ENCODE peak calls at places on chromosomes 3 and 15, in four cellular contexts. O, W, R and A are unnamed samples.

GRCh38 chr15:68389936-68390790 is 41.8 kb downstream of the ITGA11 start:
- DNase-seq in W (peak), R (no peak), O (peak), A (no peak)

GRCh38 chr3:48747015-48747615 is 30.1 kb upstream of the IP6K2 start:
- DNase-seq in O (no peak), R (no peak), W (peak), A (no peak)

GRCh38 chr3:179663093-179663492 is 10.3 kb downstream of the USP13 start:
- DNase-seq in W (no peak), O (no peak), R (no peak), A (no peak)

GRCh38 chr15:31178705-31179104 is 77.2 kb upstream of the TRPM1 start:
- DNase-seq in R (no peak), W (no peak), O (no peak), A (no peak)

GRCh38 chr3:195550723-195551122 is 7.6 kb upstream of the PPP1R2 start:
- DNase-seq in O (no peak), R (no peak), W (peak), A (no peak)

GRCh38 chr3:128489860-128490649 is 2.9 kb downstream of the GATA2 start:
- DNase-seq in R (peak), W (peak), O (no peak), A (no peak)

GRCh38 chr3:185337231-185337816 is 25.6 kb upstream of the MAP3K13 start:
- DNase-seq in R (no peak), W (no peak), O (no peak), A (no peak)

GRCh38 chr3:177195941-177196472 is 1.3 kb downstream of the TBL1XR1 start:
- DNase-seq in W (peak), O (no peak), R (no peak), A (no peak)

GRCh38 chr3:39134305-39134704 is 19.1 kb downstream of the CSRNP1 start:
- DNase-seq in R (no peak), W (no peak), O (no peak), A (no peak)

GRCh38 chr3:113165841-113166240 is 45.5 kb upstream of the BOC start:
- DNase-seq in O (peak), W (peak), R (no peak), A (no peak)

GRCh38 chr15:74396445-74397238 is 29.2 kb upstream of the CYP11A1 start:
- DNase-seq in W (no peak), R (no peak), O (no peak), A (peak)

GRCh38 chr3:152452318-152452717 is 183.6 kb downstream of the MBNL1 start:
- DNase-seq in O (no peak), R (no peak), W (no peak), A (no peak)

GRCh38 chr15:90035095-90035834 is 34.1 kb downstream of the ZNF710 start:
- DNase-seq in R (no peak), W (peak), O (no peak), A (no peak)

GRCh38 chr3:16447156-16447555 is 66.3 kb downstream of the RFTN1 start:
- DNase-seq in O (no peak), R (no peak), W (no peak), A (no peak)

GRCh38 chr3:39848365-39848764 is 39.0 kb downstream of the MYRIP start:
- DNase-seq in O (no peak), R (no peak), W (no peak), A (no peak)

GRCh38 chr3:10732292-10732691 is 83.7 kb upstream of the SLC6A11 start:
- DNase-seq in W (no peak), O (no peak), R (no peak), A (no peak)

DNA sequence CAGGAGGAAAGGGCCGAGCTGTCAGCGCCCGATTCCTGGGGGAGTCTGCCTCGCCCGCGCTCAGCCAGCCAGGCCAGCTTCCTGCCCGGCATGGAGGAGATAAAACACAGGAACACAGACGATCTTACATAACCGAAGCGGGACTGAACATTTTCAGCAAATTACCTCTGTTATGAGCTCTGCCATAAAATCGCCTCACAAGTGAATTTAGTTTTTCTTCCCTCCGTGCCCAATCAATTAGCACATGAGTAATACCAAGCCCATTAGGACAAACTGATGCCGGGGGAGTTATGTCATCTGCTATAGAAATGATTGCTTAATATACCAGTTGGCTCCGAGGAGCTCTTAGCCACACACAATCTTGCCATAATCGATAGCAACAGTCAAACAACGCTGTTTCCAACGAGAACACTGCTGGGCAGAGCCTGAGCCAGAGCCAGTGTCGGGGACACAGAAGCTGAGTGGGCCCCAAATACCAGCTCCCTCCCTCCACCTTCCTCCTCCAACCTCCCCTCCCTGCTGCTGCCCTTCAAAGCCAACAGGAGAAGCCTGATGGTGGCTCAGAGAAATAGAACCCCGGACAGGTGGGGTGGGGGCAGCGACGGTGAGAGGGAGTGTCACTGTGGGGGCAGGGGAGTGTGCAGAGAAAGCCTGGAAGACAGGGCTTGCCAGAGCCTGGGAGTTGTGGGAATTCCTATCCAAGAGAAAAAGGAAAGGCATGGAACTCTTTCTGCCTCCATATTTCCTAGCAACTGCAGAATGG is 279.4 kb upstream of the TLE3 start:
- DNase-seq in R (peak), W (peak), O (peak), A (no peak)
- H3K4me3 ChIP-seq in R (peak), W (no peak), O (no peak), A (no peak)

DNA sequence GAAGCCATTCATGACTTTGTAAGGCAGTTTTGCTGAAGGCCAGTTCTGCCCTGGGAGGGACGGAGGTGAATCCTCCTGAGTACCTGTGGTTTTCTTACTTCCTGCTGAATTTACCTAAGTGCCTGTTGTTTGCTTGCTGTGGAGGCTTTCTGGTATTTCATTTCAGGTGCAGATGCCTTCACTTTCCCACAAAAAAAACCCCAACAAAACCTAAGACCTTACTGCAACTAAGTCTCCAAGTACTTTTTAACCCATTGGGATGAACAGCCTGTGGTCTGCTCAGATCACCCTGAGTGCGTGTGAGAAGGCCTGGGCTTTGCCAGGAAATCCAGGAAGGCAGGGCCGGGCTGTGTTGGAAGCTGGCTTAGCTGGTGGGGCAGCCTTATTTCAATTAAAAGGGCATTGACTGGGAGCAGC is 65.3 kb downstream of the IGF1R start:
- DNase-seq in O (no peak), W (no peak), R (no peak), A (no peak)
- H3K4me3 ChIP-seq in O (no peak), W (no peak), R (no peak), A (no peak)

GRCh38 chr15:39539466-39539865 is 41.4 kb upstream of the THBS1 start:
- DNase-seq in R (no peak), O (no peak), W (no peak), A (no peak)

GRCh38 chr15:39542385-39543065 is 38.4 kb upstream of the THBS1 start:
- DNase-seq in R (no peak), W (no peak), O (no peak), A (no peak)

GRCh38 chr15:39539973-39540558 is 40.8 kb upstream of the THBS1 start:
- DNase-seq in W (no peak), R (no peak), O (no peak), A (no peak)

GRCh38 chr15:39535466-39535865 is 45.4 kb upstream of the THBS1 start:
- DNase-seq in W (no peak), R (no peak), O (no peak), A (no peak)

GRCh38 chr15:39538936-39539335 is 41.9 kb upstream of the THBS1 start:
- DNase-seq in R (no peak), W (no peak), O (no peak), A (no peak)
- H3K4me3 ChIP-seq in R (no peak), W (no peak), O (no peak), A (no peak)

DNA sequence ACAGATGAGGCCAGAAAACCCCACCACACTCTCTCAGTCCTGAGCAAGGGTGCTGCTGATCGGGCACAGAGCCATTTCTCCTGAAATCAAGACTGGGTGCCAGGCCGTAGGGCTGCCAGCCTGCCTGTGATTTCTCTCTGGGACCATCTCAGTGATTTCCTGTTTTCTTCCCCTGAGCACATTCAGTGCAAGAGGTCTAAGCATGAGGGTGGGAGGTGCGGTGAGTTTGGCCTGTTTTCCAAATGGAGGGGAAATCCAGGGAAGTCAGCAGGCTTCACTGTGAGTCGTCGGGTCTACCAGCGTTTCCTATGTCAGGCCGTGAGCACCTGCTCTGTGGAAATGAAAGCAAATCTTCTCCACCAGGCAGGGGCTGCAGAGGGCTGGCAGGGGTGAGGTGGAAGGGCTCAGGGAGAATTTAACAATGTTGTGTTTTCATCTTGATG is 82.3 kb downstream of the ST6GAL1 start:
- DNase-seq in W (peak), O (no peak), R (no peak), A (no peak)
- H3K4me3 ChIP-seq in W (no peak), O (no peak), R (no peak), A (no peak)

DNA sequence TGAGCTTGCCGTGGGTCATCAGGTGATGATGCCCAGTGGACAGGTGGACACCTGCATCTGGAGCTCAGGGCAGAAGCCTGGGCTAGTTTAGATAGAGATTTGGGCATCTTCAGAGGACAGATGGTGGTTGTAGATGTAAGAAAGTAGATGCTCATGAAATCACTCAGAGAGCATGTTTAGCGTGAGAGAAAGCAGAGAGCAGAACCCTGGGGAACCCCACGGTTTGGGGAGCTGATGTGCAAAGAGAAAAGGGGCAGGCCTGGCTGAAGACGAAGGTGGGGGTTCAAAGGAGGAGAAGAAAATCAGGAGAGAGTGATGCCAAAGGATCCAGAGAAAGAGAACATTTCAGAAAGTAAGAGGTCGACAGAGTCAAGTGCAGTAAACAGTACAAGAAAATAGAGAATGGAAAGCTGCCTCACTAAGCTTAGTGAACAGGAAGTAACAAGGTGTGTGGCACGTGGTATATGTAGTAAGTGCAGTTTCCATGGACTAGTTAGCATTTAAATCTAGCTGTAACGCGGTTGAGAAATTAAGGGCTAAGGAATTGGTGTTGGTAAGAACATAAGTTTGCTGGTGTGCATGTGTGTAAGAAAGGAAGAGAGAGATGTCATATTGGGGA is 13.5 kb downstream of the TIGIT start:
- DNase-seq in W (no peak), R (no peak), O (no peak), A (no peak)
- H3K4me3 ChIP-seq in W (no peak), R (no peak), O (no peak), A (no peak)

DNA sequence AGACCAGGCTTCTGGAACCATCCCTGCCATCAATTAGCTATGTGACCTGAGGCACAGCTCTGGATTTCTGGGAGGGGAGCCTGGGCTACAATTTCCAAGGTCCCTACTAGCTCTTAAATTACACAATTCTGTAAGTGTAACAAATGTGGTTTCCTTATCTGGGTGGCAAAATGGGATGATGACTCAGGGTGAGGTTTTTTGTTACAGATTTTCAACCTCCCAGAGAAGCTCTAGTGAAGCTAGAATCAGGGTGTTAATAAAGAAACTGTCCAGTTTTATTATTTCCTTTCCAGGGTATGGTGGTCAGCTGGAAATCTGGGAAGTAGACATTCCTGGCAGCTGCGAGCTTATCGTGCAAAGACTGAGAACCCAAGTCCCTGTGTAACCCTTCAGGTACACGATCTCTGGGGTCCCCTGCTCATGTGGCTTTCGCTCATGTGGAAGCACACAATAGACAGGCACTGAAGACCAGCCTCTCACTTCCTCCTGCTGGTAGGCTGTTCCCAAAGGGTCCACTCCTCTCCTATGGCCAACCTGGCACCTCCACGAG is 7.3 kb downstream of the RAB27A start:
- DNase-seq in O (no peak), R (no peak), W (peak), A (no peak)
- H3K4me3 ChIP-seq in O (no peak), R (no peak), W (no peak), A (no peak)

DNA sequence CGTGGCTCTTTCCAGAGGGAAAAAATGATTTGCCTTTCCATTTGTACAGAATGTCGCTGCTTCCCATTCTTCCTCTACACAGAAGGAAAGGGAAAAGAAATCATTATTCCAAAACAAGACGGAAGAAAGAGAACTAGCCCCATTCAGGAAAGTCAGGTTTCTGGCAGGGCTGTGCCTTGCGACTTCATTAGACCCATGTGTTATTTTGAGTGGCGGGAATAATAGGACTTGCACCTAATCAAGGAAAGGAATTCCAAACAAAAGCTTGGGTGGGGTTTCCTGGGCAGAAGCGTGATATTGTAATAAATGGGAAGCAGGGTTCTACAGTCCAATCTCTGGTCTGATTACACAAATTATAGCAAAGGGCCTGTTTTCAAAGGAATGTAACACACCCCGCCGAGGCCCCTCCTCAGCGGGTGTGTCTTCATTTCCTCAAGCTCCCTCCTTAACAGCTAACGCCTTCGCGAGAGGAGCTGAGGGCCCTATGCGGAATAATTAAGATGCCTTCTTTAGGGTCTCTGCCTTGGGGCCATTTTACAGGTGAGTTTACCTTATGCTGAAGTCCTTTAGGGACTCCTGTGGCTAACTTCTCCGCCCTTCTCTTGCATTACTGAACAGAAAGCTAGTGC is 396.0 kb upstream of the C2CD4B start:
- DNase-seq in R (peak), O (no peak), W (no peak), A (no peak)
- H3K4me3 ChIP-seq in R (no peak), O (no peak), W (no peak), A (no peak)

GRCh38 chr3:55491296-55491816 is 4.2 kb upstream of the WNT5A start:
- DNase-seq in R (no peak), O (peak), W (peak), A (no peak)

GRCh38 chr3:55489804-55490132 is 2.7 kb upstream of the WNT5A start:
- DNase-seq in R (peak), W (no peak), O (peak), A (no peak)

GRCh38 chr3:55488398-55489055 is 1.4 kb upstream of the WNT5A start:
- DNase-seq in R (peak), O (peak), W (peak), A (no peak)

GRCh38 chr3:55492976-55493375 is 5.9 kb upstream of the WNT5A start:
- DNase-seq in O (no peak), W (no peak), R (no peak), A (no peak)

GRCh38 chr3:55490194-55490913 is 3.2 kb upstream of the WNT5A start:
- DNase-seq in O (no peak), W (no peak), R (no peak), A (no peak)
- H3K4me3 ChIP-seq in O (no peak), W (peak), R (peak), A (no peak)

DNA sequence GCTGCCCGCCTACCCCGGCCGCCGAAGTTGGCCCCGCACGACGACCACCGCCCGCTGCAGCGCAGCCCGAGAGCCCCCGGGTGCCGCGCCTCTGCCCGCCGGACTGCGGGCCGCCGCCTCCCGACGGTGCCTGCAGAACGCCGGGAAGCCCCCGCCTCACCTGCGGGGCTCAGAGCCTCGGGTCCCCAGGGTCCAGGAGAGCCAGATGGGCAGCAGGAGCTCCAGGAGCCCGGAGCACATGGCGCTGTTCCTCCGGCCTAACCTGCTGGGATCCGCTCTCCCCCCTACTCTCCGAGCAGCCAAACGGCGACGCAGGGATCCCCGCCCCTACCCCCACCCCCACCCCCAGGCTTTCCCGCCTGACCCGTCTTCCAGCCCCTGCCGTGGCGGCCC is 615 bp upstream of the GABRB3 start:
- DNase-seq in W (no peak), R (peak), O (no peak), A (no peak)
- H3K4me3 ChIP-seq in W (peak), R (peak), O (peak), A (no peak)